ENCODE peak calls at places on chromosomes 12 and 14, in four cellular contexts. Y is MG63, P is SK-N-MC, B is neural progenitor cell. K is an unnamed sample. For H3K9me3 and H3K36me3, the result is how much of the 10 kb centered on the place peaks cover.

GRCh38 chr12:119695034-119695433 is 27.1 kb downstream of the PRKAB1 start:
- DNase-seq in Y (no peak), P (no peak), B (peak), K (peak)

GRCh38 chr12:113234483-113234882 is 13.2 kb downstream of the TPCN1 start:
- DNase-seq in Y (no peak), P (no peak), B (no peak), K (no peak)

GRCh38 chr12:2013527-2014223 is 9.4 kb upstream of the DCP1B start:
- DNase-seq in Y (peak), P (no peak), B (no peak), K (no peak)

GRCh38 chr12:121238604-121239334 is 28.8 kb downstream of the P2RX4 start:
- DNase-seq in Y (no peak), P (no peak), B (peak), K (peak)

GRCh38 chr12:109020750-109021380 is at the start of gene SVOP:
- DNase-seq in Y (peak), P (peak), B (peak), K (peak)

GRCh38 chr14:89484445-89484844 is 67.4 kb upstream of the FOXN3 start:
- DNase-seq in Y (no peak), P (no peak), B (no peak), K (no peak)

GRCh38 chr12:76568888-76569551 is 9.4 kb upstream of the OSBPL8 start:
- DNase-seq in Y (no peak), P (no peak), B (no peak), K (no peak)

GRCh38 chr14:92698393-92698792 is 50.0 kb downstream of the LGMN start:
- DNase-seq in Y (no peak), P (no peak), B (no peak), K (no peak)

GRCh38 chr12:100554608-100555077 is 18.8 kb upstream of the GAS2L3 start:
- DNase-seq in Y (no peak), P (peak), B (peak), K (peak)

GRCh38 chr12:34288963-34289345 is 266.7 kb downstream of the ALG10 start:
- DNase-seq in Y (no peak), P (no peak), B (no peak), K (no peak)

GRCh38 chr14:20631821-20632389 is 9.6 kb downstream of the OR6S1 start:
- DNase-seq in Y (peak), P (no peak), B (peak), K (no peak)

GRCh38 chr12:40031965-40032364 is 73.9 kb downstream of the SLC2A13 start:
- DNase-seq in Y (no peak), P (no peak), B (peak), K (no peak)

GRCh38 chr14:103123634-103124500 is 606 bp downstream of the TNFAIP2 start:
- DNase-seq in Y (peak), P (no peak), B (peak), K (no peak)

GRCh38 chr14:102684276-102684663 is 91.8 kb downstream of the RCOR1 start:
- DNase-seq in Y (no peak), P (no peak), B (no peak), K (no peak)

GRCh38 chr12:57736743-57737466 is 1.6 kb downstream of the AGAP2 start:
- DNase-seq in Y (no peak), P (no peak), B (peak), K (peak)

GRCh38 chr14:68535404-68536024 is 257.4 kb downstream of the ZFP36L1 start:
- DNase-seq in Y (peak), P (no peak), B (no peak), K (no peak)

GRCh38 chr14:99252940-99253868 is 18.8 kb downstream of the BCL11B start:
- DNase-seq in Y (no peak), P (no peak), B (no peak), K (no peak)

GRCh38 chr14:64556526-64556925 is 6.8 kb downstream of the PPP1R36 start:
- DNase-seq in Y (peak), P (no peak), B (no peak), K (no peak)

GRCh38 chr12:92717202-92717601 is 14.4 kb downstream of the PLEKHG7 start:
- DNase-seq in Y (no peak), P (peak), B (peak), K (peak)

GRCh38 chr12:51661199-51661598 is 70.2 kb downstream of the SCN8A start:
- DNase-seq in Y (no peak), P (no peak), B (no peak), K (no peak)

GRCh38 chr14:76117789-76118188 is 33.9 kb upstream of the GPATCH2L start:
- DNase-seq in Y (no peak), P (no peak), B (no peak), K (peak)

GRCh38 chr14:85444685-85445084 is 85.3 kb upstream of the FLRT2 start:
- DNase-seq in Y (peak), P (no peak), B (no peak), K (peak)

GRCh38 chr12:128077211-128077916 is 189.6 kb upstream of the TMEM132C start:
- DNase-seq in Y (no peak), P (no peak), B (no peak), K (no peak)

GRCh38 chr12:90841336-90841735 is 113.6 kb downstream of the CCER1 start:
- DNase-seq in Y (no peak), P (no peak), B (no peak), K (no peak)

GRCh38 chr14:101934751-101935150 is 29.6 kb upstream of the DYNC1H1 start:
- DNase-seq in Y (no peak), P (no peak), B (no peak), K (no peak)

GRCh38 chr14:100405752-100406455 is 82.8 kb downstream of the SLC25A47 start:
- DNase-seq in Y (no peak), P (no peak), B (no peak), K (no peak)

GRCh38 chr12:1504304-1505150 is 89.9 kb downstream of the FBXL14 start:
- DNase-seq in Y (no peak), P (no peak), B (no peak), K (no peak)

GRCh38 chr14:53549956-53550355 is 396.8 kb upstream of the DDHD1 start:
- DNase-seq in Y (no peak), P (no peak), B (peak), K (peak)

GRCh38 chr12:87981495-87981894 is 47.7 kb downstream of the C12orf50 start:
- DNase-seq in Y (no peak), P (no peak), B (no peak), K (no peak)

GRCh38 chr14:92546347-92547053 is 32.9 kb downstream of the RIN3 start:
- DNase-seq in Y (peak), P (no peak), B (no peak), K (no peak)

GRCh38 chr14:101709533-101709881 is 52.0 kb upstream of the PPP2R5C start:
- DNase-seq in Y (no peak), P (no peak), B (no peak), K (no peak)

GRCh38 chr12:131606218-131606899 is 104.5 kb upstream of the SFSWAP start:
- DNase-seq in Y (no peak), P (no peak), B (no peak), K (no peak)

GRCh38 chr12:131609762-131610161 is 101.1 kb upstream of the SFSWAP start:
- DNase-seq in Y (no peak), P (no peak), B (no peak), K (no peak)

GRCh38 chr12:131608740-131609665 is 101.9 kb upstream of the SFSWAP start:
- DNase-seq in Y (peak), P (no peak), B (peak), K (peak)

GRCh38 chr12:131610181-131610580 is 100.7 kb upstream of the SFSWAP start:
- DNase-seq in Y (no peak), P (no peak), B (no peak), K (no peak)

DNA sequence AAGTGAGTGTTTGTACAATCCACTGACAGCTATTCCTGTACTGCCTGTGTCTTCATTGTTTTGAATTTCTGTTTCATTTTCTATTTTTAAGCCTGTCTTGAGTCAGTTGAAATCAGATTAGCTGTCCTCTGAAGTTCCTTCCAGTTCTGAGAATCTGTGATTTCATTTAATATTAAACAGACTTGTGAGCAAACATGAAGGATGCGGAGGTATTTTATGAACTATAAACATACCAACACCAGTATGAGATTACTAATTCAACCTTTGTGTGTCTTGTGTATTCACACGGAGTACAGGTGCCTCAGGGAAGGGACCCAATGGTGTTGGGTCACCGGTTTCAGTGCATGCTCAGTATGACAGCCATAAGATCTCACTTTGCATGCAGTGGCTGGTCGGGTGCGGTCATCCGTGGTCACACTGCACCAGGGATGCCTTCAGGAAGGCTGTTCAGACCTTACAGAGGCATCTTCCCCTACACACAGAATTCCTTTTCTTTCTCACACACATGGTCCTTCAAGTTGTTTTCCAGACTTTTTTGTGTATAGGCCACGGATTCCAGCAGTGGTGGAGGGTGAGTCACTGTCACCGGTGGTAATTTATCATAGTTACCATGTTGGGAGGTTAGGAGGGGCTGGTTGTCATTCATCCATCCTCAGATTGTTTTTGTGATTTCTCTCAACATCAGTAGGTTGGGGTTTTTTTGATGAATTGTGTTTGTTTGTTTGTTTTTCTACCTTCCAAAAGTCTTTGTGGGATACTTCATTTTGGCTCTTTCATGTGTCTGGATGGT is 103.0 kb upstream of the SFSWAP start:
- DNase-seq in Y (no peak), P (no peak), B (no peak), K (no peak)
- H3K4me3 ChIP-seq in Y (no peak), P (no peak), B (no peak), K (no peak)

DNA sequence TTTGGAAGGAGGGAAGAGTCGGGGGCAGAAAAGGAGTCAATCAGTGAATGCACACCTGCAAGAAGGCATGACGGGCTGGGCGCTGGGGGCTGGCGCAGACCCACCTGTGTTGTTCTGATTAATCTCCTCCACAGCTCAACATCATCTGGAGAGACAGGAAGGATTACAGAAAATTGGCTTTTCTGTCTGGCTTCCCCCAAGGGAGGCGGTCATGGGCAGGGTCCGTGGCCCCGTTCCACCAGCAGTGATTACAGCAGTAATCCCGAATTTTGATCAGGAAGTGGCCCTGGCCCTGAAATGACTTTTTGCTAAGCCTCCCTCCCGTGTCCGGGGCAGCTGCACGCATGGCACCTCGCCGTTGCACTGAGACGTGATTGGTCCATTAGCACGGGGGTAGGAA is 24.4 kb upstream of the GALNT9 start:
- DNase-seq in Y (no peak), P (no peak), B (no peak), K (no peak)
- H3K9me3 ChIP-seq in Y (under half), P (under half), B (under half), K (under half)

GRCh38 chr12:9071976-9072375 is 43.7 kb downstream of the A2M start:
- DNase-seq in Y (no peak), P (no peak), B (no peak), K (no peak)
- H3K36me3 ChIP-seq in Y (under half), P (under half), B (under half), K (under half)

GRCh38 chr14:49895480-49895879 is 2.6 kb downstream of the ARF6 start:
- DNase-seq in Y (no peak), P (no peak), B (no peak), K (no peak)
- H3K4me3 ChIP-seq in Y (peak), P (peak), B (peak), K (peak)

GRCh38 chr14:26872510-26872909 is 274.7 kb upstream of the NOVA1 start:
- DNase-seq in Y (no peak), P (no peak), B (peak), K (no peak)
- H3K9me3 ChIP-seq in Y (under half), P (under half), B (under half), K (under half)